ENCODE peak calls at places on chromosome 5, in four cellular contexts. J, V, P and G are unnamed samples.

GRCh38 chr5:181260720-181261319 is at the start of gene TRIM52:
- DNase-seq in P (peak), J (peak), V (peak), G (no peak)

GRCh38 chr5:173234129-173234793 is 745 bp downstream of the NKX2-5 start:
- DNase-seq in P (no peak), V (peak), J (no peak), G (no peak)

GRCh38 chr5:172433513-172433912 is 20.8 kb downstream of the SH3PXD2B start:
- DNase-seq in P (no peak), V (no peak), J (no peak), G (no peak)

GRCh38 chr5:151718653-151719052 is 31.9 kb upstream of the SPARC start:
- DNase-seq in P (no peak), V (no peak), J (peak), G (no peak)

GRCh38 chr5:96857924-96858323 is 18.4 kb upstream of the ERAP2 start:
- DNase-seq in J (no peak), P (no peak), V (no peak), G (no peak)

GRCh38 chr5:131160134-131160533 is 4.9 kb downstream of the HINT1 start:
- DNase-seq in V (no peak), P (no peak), J (no peak), G (no peak)

GRCh38 chr5:133612021-133612860 is at the start of gene FSTL4:
- DNase-seq in V (peak), J (no peak), P (no peak), G (peak)

GRCh38 chr5:9928266-9928750 is 298.2 kb upstream of the TAS2R1 start:
- DNase-seq in J (no peak), P (no peak), V (no peak), G (no peak)

GRCh38 chr5:143306040-143306439 is 97.4 kb downstream of the NR3C1 start:
- DNase-seq in V (no peak), J (no peak), P (no peak), G (no peak)

GRCh38 chr5:94241288-94241651 is 377.1 kb downstream of the KIAA0825 start:
- DNase-seq in V (no peak), J (no peak), P (no peak), G (no peak)